ENCODE peak calls at places on chromosomes 2 and 18, in eight cellular contexts. One of them, this sample, is unnamed.

GRCh38 chr2:168699834-168700417 is 102.5 kb upstream of the NOSTRIN start:
- DNase-seq in tibial artery: peak; percentile 30
- DNase-seq in PC-3: no peak
- DNase-seq in PC-9: no peak
- DNase-seq in breast epithelium: peak; percentile 67
- DNase-seq in kidney: peak; percentile 97
- DNase-seq in endodermal cell: no peak
- DNase-seq in A549: no peak
- DNase-seq in this sample: no peak

GRCh38 chr2:170235860-170236638 is 58.1 kb downstream of the MYO3B start:
- DNase-seq in PC-9: peak; percentile 45
- DNase-seq in tibial artery: no peak
- DNase-seq in PC-3: peak; percentile 84
- DNase-seq in breast epithelium: no peak
- DNase-seq in kidney: no peak
- DNase-seq in endodermal cell: peak; percentile 75
- DNase-seq in A549: peak; percentile 16
- DNase-seq in this sample: no peak

GRCh38 chr2:39099820-39100728 is 20.8 kb downstream of the SOS1 start:
- DNase-seq in breast epithelium: no peak
- DNase-seq in PC-9: peak; percentile 48
- DNase-seq in A549: no peak
- DNase-seq in kidney: no peak
- DNase-seq in PC-3: peak; percentile 46
- DNase-seq in endodermal cell: no peak
- DNase-seq in tibial artery: no peak
- DNase-seq in this sample: peak; percentile 93

GRCh38 chr2:197307933-197308521 is 2.6 kb downstream of the ANKRD44 start:
- DNase-seq in tibial artery: no peak
- DNase-seq in breast epithelium: no peak
- DNase-seq in A549: no peak
- DNase-seq in kidney: no peak
- DNase-seq in PC-9: no peak
- DNase-seq in endodermal cell: no peak
- DNase-seq in PC-3: no peak
- DNase-seq in this sample: no peak

GRCh38 chr2:59713577-59713976 is 839.9 kb downstream of the BCL11A start:
- DNase-seq in PC-9: no peak
- DNase-seq in endodermal cell: no peak
- DNase-seq in tibial artery: no peak
- DNase-seq in kidney: no peak
- DNase-seq in A549: no peak
- DNase-seq in breast epithelium: no peak
- DNase-seq in PC-3: no peak
- DNase-seq in this sample: no peak

GRCh38 chr2:178241852-178242551 is 47.7 kb downstream of the OSBPL6 start:
- DNase-seq in A549: peak; percentile 69
- DNase-seq in tibial artery: peak; percentile 73
- DNase-seq in breast epithelium: peak; percentile 38
- DNase-seq in PC-9: peak; percentile 48
- DNase-seq in kidney: no peak
- DNase-seq in PC-3: peak; percentile 87
- DNase-seq in endodermal cell: no peak
- DNase-seq in this sample: peak; percentile 49

GRCh38 chr18:43805646-43806194 is 528.4 kb upstream of the SYT4 start:
- DNase-seq in tibial artery: no peak
- DNase-seq in breast epithelium: no peak
- DNase-seq in PC-9: no peak
- DNase-seq in PC-3: peak; percentile 1
- DNase-seq in endodermal cell: no peak
- DNase-seq in A549: no peak
- DNase-seq in kidney: peak; percentile 85
- DNase-seq in this sample: no peak

GRCh38 chr18:26780520-26781325 is 84.8 kb downstream of the AQP4 start:
- DNase-seq in kidney: no peak
- DNase-seq in tibial artery: no peak
- DNase-seq in endodermal cell: no peak
- DNase-seq in PC-9: no peak
- DNase-seq in PC-3: no peak
- DNase-seq in A549: no peak
- DNase-seq in breast epithelium: no peak
- DNase-seq in this sample: no peak

GRCh38 chr2:240032406-240033329 is 2.4 kb upstream of the OR6B2 start:
- DNase-seq in A549: no peak
- DNase-seq in endodermal cell: no peak
- DNase-seq in kidney: no peak
- DNase-seq in tibial artery: no peak
- DNase-seq in breast epithelium: no peak
- DNase-seq in PC-3: no peak
- DNase-seq in PC-9: no peak
- DNase-seq in this sample: no peak

GRCh38 chr2:176658708-176659107 is 389.5 kb downstream of the MTX2 start:
- DNase-seq in tibial artery: no peak
- DNase-seq in A549: no peak
- DNase-seq in PC-3: no peak
- DNase-seq in kidney: no peak
- DNase-seq in PC-9: no peak
- DNase-seq in endodermal cell: no peak
- DNase-seq in breast epithelium: no peak
- DNase-seq in this sample: no peak

GRCh38 chr2:166240387-166241313 is 112.8 kb upstream of the SCN1A start:
- DNase-seq in PC-9: no peak
- DNase-seq in kidney: peak; percentile 22
- DNase-seq in PC-3: peak; percentile 72
- DNase-seq in endodermal cell: no peak
- DNase-seq in A549: no peak
- DNase-seq in breast epithelium: no peak
- DNase-seq in tibial artery: no peak
- DNase-seq in this sample: peak; percentile 53

DNA sequence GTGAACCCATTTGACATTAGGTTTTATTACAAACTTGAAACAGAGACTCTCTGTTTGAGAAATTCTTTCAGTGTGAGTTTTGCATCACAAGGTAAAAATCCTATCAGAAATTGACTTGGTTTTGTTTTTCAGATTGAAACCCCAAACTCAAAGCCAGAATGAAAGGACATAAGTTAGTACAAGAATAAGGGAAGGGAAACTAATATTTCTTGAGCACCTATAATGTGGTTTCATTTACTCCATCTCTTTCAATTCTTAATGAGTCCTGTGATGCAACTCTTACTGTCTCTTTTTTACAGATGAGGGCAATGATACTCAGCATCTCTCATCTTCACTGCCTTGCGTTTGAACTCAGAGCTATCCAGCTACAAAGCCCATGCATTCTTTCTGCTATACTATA is 210.0 kb upstream of the SIX3 start:
- DNase-seq in breast epithelium: no peak
- DNase-seq in endodermal cell: no peak
- DNase-seq in PC-3: no peak
- DNase-seq in kidney: no peak
- DNase-seq in tibial artery: no peak
- DNase-seq in A549: no peak
- DNase-seq in PC-9: no peak
- DNase-seq in this sample: no peak
- H3K27ac ChIP-seq in breast epithelium: no peak overlapping the region
- H3K27ac ChIP-seq in endodermal cell: no peak overlapping the region
- H3K27ac ChIP-seq in PC-3: no peak overlapping the region
- H3K27ac ChIP-seq in kidney: no peak overlapping the region
- H3K27ac ChIP-seq in tibial artery: no peak overlapping the region
- H3K27ac ChIP-seq in A549: no peak overlapping the region
- H3K27ac ChIP-seq in PC-9: no peak overlapping the region
- H3K27ac ChIP-seq in this sample: no peak overlapping the region

GRCh38 chr2:64111426-64111825 is 32.8 kb downstream of the PELI1 start:
- DNase-seq in endodermal cell: no peak
- DNase-seq in kidney: no peak
- DNase-seq in tibial artery: no peak
- DNase-seq in A549: no peak
- DNase-seq in PC-3: no peak
- DNase-seq in breast epithelium: no peak
- DNase-seq in PC-9: no peak
- DNase-seq in this sample: no peak

GRCh38 chr2:64115808-64116598 is 28.2 kb downstream of the PELI1 start:
- DNase-seq in A549: no peak
- DNase-seq in PC-3: peak; percentile 36
- DNase-seq in breast epithelium: no peak
- DNase-seq in tibial artery: no peak
- DNase-seq in PC-9: peak; percentile 66
- DNase-seq in endodermal cell: no peak
- DNase-seq in kidney: no peak
- DNase-seq in this sample: no peak

GRCh38 chr2:64114912-64115277 is 29.3 kb downstream of the PELI1 start:
- DNase-seq in PC-9: no peak
- DNase-seq in breast epithelium: no peak
- DNase-seq in endodermal cell: no peak
- DNase-seq in A549: no peak
- DNase-seq in tibial artery: no peak
- DNase-seq in kidney: no peak
- DNase-seq in PC-3: no peak
- DNase-seq in this sample: no peak

GRCh38 chr2:64112016-64112415 is 32.2 kb downstream of the PELI1 start:
- DNase-seq in tibial artery: no peak
- DNase-seq in endodermal cell: no peak
- DNase-seq in breast epithelium: no peak
- DNase-seq in PC-9: no peak
- DNase-seq in kidney: no peak
- DNase-seq in PC-3: no peak
- DNase-seq in A549: no peak
- DNase-seq in this sample: no peak

GRCh38 chr2:64114063-64114911 is 29.9 kb downstream of the PELI1 start:
- DNase-seq in endodermal cell: peak; percentile 57
- DNase-seq in kidney: no peak
- DNase-seq in PC-3: peak; percentile 75
- DNase-seq in tibial artery: no peak
- DNase-seq in breast epithelium: no peak
- DNase-seq in A549: no peak
- DNase-seq in PC-9: peak; percentile 83
- DNase-seq in this sample: peak; percentile 76
- H3K4me1 ChIP-seq in endodermal cell: peaks cover 7% of the 10 kb centered on the region
- H3K4me1 ChIP-seq in kidney: peaks cover 8% of the 10 kb centered on the region
- H3K4me1 ChIP-seq in PC-3: peaks cover 29% of the 10 kb centered on the region
- H3K4me1 ChIP-seq in tibial artery: peaks cover 89% of the 10 kb centered on the region
- H3K4me1 ChIP-seq in breast epithelium: no peaks in the 10 kb centered on the region
- H3K4me1 ChIP-seq in A549: peaks cover 19% of the 10 kb centered on the region
- H3K4me1 ChIP-seq in PC-9: peaks cover 25% of the 10 kb centered on the region
- H3K4me1 ChIP-seq in this sample: peaks cover 39% of the 10 kb centered on the region

GRCh38 chr2:26064846-26065245 is 31.0 kb downstream of the RAB10 start:
- DNase-seq in kidney: no peak
- DNase-seq in A549: no peak
- DNase-seq in PC-3: peak; percentile 50
- DNase-seq in tibial artery: no peak
- DNase-seq in PC-9: no peak
- DNase-seq in breast epithelium: no peak
- DNase-seq in endodermal cell: no peak
- DNase-seq in this sample: no peak

GRCh38 chr2:26061539-26061938 is 27.7 kb downstream of the RAB10 start:
- DNase-seq in tibial artery: no peak
- DNase-seq in PC-3: no peak
- DNase-seq in kidney: no peak
- DNase-seq in endodermal cell: no peak
- DNase-seq in breast epithelium: no peak
- DNase-seq in PC-9: no peak
- DNase-seq in A549: no peak
- DNase-seq in this sample: no peak

GRCh38 chr2:26054598-26055348 is 20.9 kb downstream of the RAB10 start:
- DNase-seq in PC-9: no peak
- DNase-seq in breast epithelium: no peak
- DNase-seq in A549: no peak
- DNase-seq in PC-3: no peak
- DNase-seq in endodermal cell: no peak
- DNase-seq in tibial artery: no peak
- DNase-seq in kidney: no peak
- DNase-seq in this sample: no peak

GRCh38 chr2:26058390-26058789 is 24.5 kb downstream of the RAB10 start:
- DNase-seq in endodermal cell: no peak
- DNase-seq in PC-3: no peak
- DNase-seq in kidney: no peak
- DNase-seq in A549: no peak
- DNase-seq in tibial artery: no peak
- DNase-seq in breast epithelium: no peak
- DNase-seq in PC-9: no peak
- DNase-seq in this sample: no peak

GRCh38 chr2:26059542-26059941 is 25.7 kb downstream of the RAB10 start:
- DNase-seq in A549: no peak
- DNase-seq in endodermal cell: no peak
- DNase-seq in kidney: no peak
- DNase-seq in PC-9: no peak
- DNase-seq in PC-3: no peak
- DNase-seq in tibial artery: no peak
- DNase-seq in breast epithelium: no peak
- DNase-seq in this sample: no peak
- TF ChIP-seq CTCF in A549: peak; percentile 15
- TF ChIP-seq CTCF in endodermal cell: peak; percentile 34
- TF ChIP-seq CTCF in kidney: no peak
- TF ChIP-seq CTCF in PC-9: no peak
- TF ChIP-seq CTCF in PC-3: peak; percentile 52
- TF ChIP-seq CTCF in tibial artery: no peak
- TF ChIP-seq CTCF in breast epithelium: no peak
- TF ChIP-seq CTCF in this sample: peak; percentile 26

GRCh38 chr18:29174891-29175290 is 998.0 kb upstream of the CDH2 start:
- DNase-seq in kidney: no peak
- DNase-seq in breast epithelium: no peak
- DNase-seq in PC-9: no peak
- DNase-seq in PC-3: no peak
- DNase-seq in tibial artery: no peak
- DNase-seq in endodermal cell: no peak
- DNase-seq in A549: no peak
- DNase-seq in this sample: no peak
- H3K27ac ChIP-seq in kidney: no peak overlapping the region
- H3K27ac ChIP-seq in breast epithelium: no peak overlapping the region
- H3K27ac ChIP-seq in PC-9: no peak overlapping the region
- H3K27ac ChIP-seq in PC-3: no peak overlapping the region
- H3K27ac ChIP-seq in tibial artery: no peak overlapping the region
- H3K27ac ChIP-seq in endodermal cell: no peak overlapping the region
- H3K27ac ChIP-seq in A549: no peak overlapping the region
- H3K27ac ChIP-seq in this sample: no peak overlapping the region

GRCh38 chr18:23231340-23232021 is 96.2 kb downstream of the CABLES1 start:
- DNase-seq in PC-9: peak; percentile 76
- DNase-seq in kidney: peak; percentile 84
- DNase-seq in endodermal cell: no peak
- DNase-seq in A549: no peak
- DNase-seq in PC-3: peak; percentile 92
- DNase-seq in breast epithelium: peak; percentile 79
- DNase-seq in tibial artery: peak; percentile 91
- DNase-seq in this sample: peak; percentile 85

GRCh38 chr18:23229472-23229871 is 94.2 kb downstream of the CABLES1 start:
- DNase-seq in breast epithelium: no peak
- DNase-seq in tibial artery: no peak
- DNase-seq in PC-3: no peak
- DNase-seq in A549: no peak
- DNase-seq in endodermal cell: no peak
- DNase-seq in kidney: no peak
- DNase-seq in PC-9: no peak
- DNase-seq in this sample: no peak

GRCh38 chr18:23232331-23232730 is 97.0 kb downstream of the CABLES1 start:
- DNase-seq in kidney: no peak
- DNase-seq in A549: no peak
- DNase-seq in tibial artery: no peak
- DNase-seq in endodermal cell: no peak
- DNase-seq in PC-3: no peak
- DNase-seq in PC-9: no peak
- DNase-seq in breast epithelium: no peak
- DNase-seq in this sample: no peak

GRCh38 chr18:23228102-23229051 is 93.1 kb downstream of the CABLES1 start:
- DNase-seq in endodermal cell: no peak
- DNase-seq in PC-3: peak; percentile 29
- DNase-seq in kidney: no peak
- DNase-seq in A549: no peak
- DNase-seq in breast epithelium: no peak
- DNase-seq in tibial artery: peak; percentile 51
- DNase-seq in PC-9: no peak
- DNase-seq in this sample: no peak

GRCh38 chr18:23230688-23231087 is 95.4 kb downstream of the CABLES1 start:
- DNase-seq in PC-9: no peak
- DNase-seq in endodermal cell: no peak
- DNase-seq in A549: no peak
- DNase-seq in breast epithelium: no peak
- DNase-seq in tibial artery: peak; percentile 74
- DNase-seq in kidney: no peak
- DNase-seq in PC-3: no peak
- DNase-seq in this sample: no peak
- H3K4me1 ChIP-seq in PC-9: peaks cover 17% of the 10 kb centered on the region
- H3K4me1 ChIP-seq in endodermal cell: no peaks in the 10 kb centered on the region
- H3K4me1 ChIP-seq in A549: peaks cover 4% of the 10 kb centered on the region
- H3K4me1 ChIP-seq in breast epithelium: peaks cover 3% of the 10 kb centered on the region
- H3K4me1 ChIP-seq in tibial artery: peaks cover 64% of the 10 kb centered on the region
- H3K4me1 ChIP-seq in kidney: peaks cover 23% of the 10 kb centered on the region
- H3K4me1 ChIP-seq in PC-3: peaks cover 43% of the 10 kb centered on the region
- H3K4me1 ChIP-seq in this sample: peaks cover 9% of the 10 kb centered on the region